ENCODE peak calls at places on chromosomes 13 and 19, in four cellular contexts. Y, G, W and B are unnamed samples.

GRCh38 chr19:35211545-35212230 is 16.9 kb downstream of the FAM187B start:
- DNase-seq in Y (peak; percentile 85), G (no peak), W (peak; percentile 71), B (no peak)

GRCh38 chr19:1658446-1659433 is 6.3 kb upstream of the TCF3 start:
- DNase-seq in Y (no peak), G (no peak), W (no peak), B (no peak)

GRCh38 chr13:43786766-43787517 is at the start of gene ENOX1:
- DNase-seq in Y (peak; percentile 5), G (peak; percentile 74), W (peak; percentile 55), B (peak; percentile 19)

GRCh38 chr13:53010374-53011105 is 18.1 kb upstream of the OLFM4 start:
- DNase-seq in Y (no peak), G (no peak), W (no peak), B (no peak)

GRCh38 chr13:72960541-72960940 is 98.3 kb upstream of the KLF5 start:
- DNase-seq in Y (no peak), G (no peak), W (no peak), B (no peak)

GRCh38 chr13:51905787-51906186 is 44.0 kb downstream of the CCDC70 start:
- DNase-seq in Y (no peak), G (no peak), W (no peak), B (no peak)

GRCh38 chr19:48249502-48250014 is 6.2 kb downstream of the CARD8 start:
- DNase-seq in Y (peak; percentile 65), G (no peak), W (peak; percentile 80), B (peak; percentile 41)

GRCh38 chr13:75256922-75257321 is 225.0 kb downstream of the TBC1D4 start:
- DNase-seq in Y (no peak), G (no peak), W (no peak), B (no peak)

GRCh38 chr19:32651729-32652140 is 23.2 kb downstream of the ANKRD27 start:
- DNase-seq in Y (no peak), G (peak; percentile 11), W (no peak), B (no peak)

GRCh38 chr13:41668130-41668757 is 210.9 kb downstream of the RGCC start:
- DNase-seq in Y (peak; percentile 43), G (peak; percentile 95), W (peak; percentile 89), B (no peak)

GRCh38 chr13:105346141-105346766 is 1189.2 kb downstream of the EFNB2 start:
- DNase-seq in Y (no peak), G (peak; percentile 90), W (no peak), B (no peak)